ENCODE peak calls at places on chromosomes 6 and 20, in five cellular contexts. S, K, I, H and J are unnamed samples.

GRCh38 chr6:155530219-155530834 is 74.7 kb upstream of the NOX3 start:
- DNase-seq in S (no peak), K (peak; percentile 65), I (peak; percentile 82), H (peak; percentile 67), J (peak; percentile 59)

GRCh38 chr6:98845201-98846020 is 11.0 kb downstream of the POU3F2 start:
- DNase-seq in S (peak; percentile 50), K (peak; percentile 80), I (peak; percentile 87), H (peak; percentile 83), J (peak; percentile 82)

GRCh38 chr20:16020971-16021370 is 552.3 kb downstream of the KIF16B start:
- DNase-seq in S (no peak), K (peak; percentile 62), I (peak; percentile 45), H (peak; percentile 2), J (peak; percentile 16)

GRCh38 chr6:37033819-37034790 is 28.6 kb downstream of the FGD2 start:
- DNase-seq in S (no peak), K (no peak), I (no peak), H (no peak), J (no peak)

GRCh38 chr6:154653853-154654252 is 79.4 kb upstream of the SCAF8 start:
- DNase-seq in S (no peak), K (peak; percentile 89), I (peak; percentile 92), H (peak; percentile 58), J (peak; percentile 80)

GRCh38 chr20:57685134-57685851 is 24.5 kb downstream of the PMEPA1 start:
- DNase-seq in S (no peak), K (no peak), I (no peak), H (no peak), J (no peak)

GRCh38 chr20:21615617-21616080 is 89.8 kb upstream of the PAX1 start:
- DNase-seq in S (no peak), K (peak; percentile 48), I (peak; percentile 52), H (peak; percentile 22), J (peak; percentile 12)

GRCh38 chr20:23142162-23143050 is 56.3 kb upstream of the CD93 start:
- DNase-seq in S (no peak), K (no peak), I (no peak), H (no peak), J (no peak)

GRCh38 chr6:31892821-31893220 is 4.7 kb downstream of the EHMT2 start:
- DNase-seq in S (no peak), K (no peak), I (no peak), H (no peak), J (no peak)

GRCh38 chr20:51529027-51529749 is 13.3 kb downstream of the NFATC2 start:
- DNase-seq in S (no peak), K (peak; percentile 59), I (peak; percentile 76), H (peak; percentile 60), J (peak; percentile 62)

GRCh38 chr6:4287811-4288244 is 152.5 kb upstream of the ECI2 start:
- DNase-seq in S (no peak), K (no peak), I (no peak), H (no peak), J (no peak)

GRCh38 chr6:78599526-78599925 is 267.8 kb upstream of the IRAK1BP1 start:
- DNase-seq in S (no peak), K (no peak), I (no peak), H (no peak), J (no peak)

GRCh38 chr20:36467076-36467999 is 74.0 kb upstream of the MYL9 start:
- DNase-seq in S (no peak), K (no peak), I (peak; percentile 56), H (peak; percentile 42), J (no peak)

GRCh38 chr6:87029711-87030314 is 65.1 kb downstream of the CGA start:
- DNase-seq in S (peak; percentile 26), K (peak; percentile 49), I (peak; percentile 85), H (peak; percentile 77), J (peak; percentile 65)
- TF ChIP-seq CTCF in S (peak; percentile 68), K (peak; percentile 56), I (peak; percentile 66), H (peak; percentile 64), J (peak; percentile 61)

DNA sequence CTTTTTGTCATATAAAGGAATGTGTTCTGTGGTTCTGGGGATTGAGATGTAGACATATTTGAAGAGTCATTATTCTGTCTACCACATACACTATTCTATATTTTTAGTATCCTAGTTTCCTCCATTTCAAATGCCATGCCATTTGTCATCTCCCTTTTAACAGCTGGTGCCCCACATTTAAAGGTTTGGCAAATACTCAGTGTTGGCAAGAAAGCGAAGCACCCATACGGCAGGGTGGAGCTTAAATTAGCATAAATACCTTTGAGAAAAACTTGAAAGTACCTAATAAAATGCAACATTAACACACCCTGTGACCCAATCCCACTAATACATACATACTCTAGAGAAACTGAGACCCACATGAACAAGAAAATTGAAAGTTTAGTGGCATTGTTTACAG is 31.7 kb downstream of the PAK5 start:
- DNase-seq in S (no peak), K (no peak), I (no peak), H (no peak), J (no peak)
- H3K4me3 ChIP-seq in S (no peak overlapping the region), K (no peak overlapping the region), I (no peak overlapping the region), H (no peak overlapping the region), J (no peak overlapping the region)

DNA sequence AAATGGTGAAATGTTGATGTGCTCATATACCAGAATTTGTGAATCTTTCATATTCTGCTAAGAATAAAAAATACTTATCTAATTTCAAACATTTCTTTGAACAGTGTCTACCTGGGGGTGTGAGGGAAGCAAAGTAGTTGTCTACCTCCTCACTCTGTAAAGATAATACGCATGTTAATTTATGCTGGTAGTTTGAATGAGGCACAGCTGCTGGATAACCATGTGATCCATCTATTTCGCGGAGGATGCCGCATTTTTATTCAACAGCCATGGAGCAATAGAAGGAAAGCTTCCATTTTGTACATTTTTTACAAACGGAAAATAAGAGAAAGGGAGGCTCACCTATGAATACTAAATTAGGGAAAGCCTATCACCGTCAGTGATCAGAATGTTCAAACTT is 451.6 kb downstream of the NKAIN2 start:
- DNase-seq in S (no peak), K (no peak), I (no peak), H (no peak), J (no peak)
- TF ChIP-seq CTCF in S (no peak), K (no peak), I (no peak), H (no peak), J (no peak)

GRCh38 chr6:53239526-53239925 is 90.9 kb upstream of the GCM1 start:
- DNase-seq in S (no peak), K (no peak), I (no peak), H (no peak), J (no peak)
- H3K4me3 ChIP-seq in S (no peak overlapping the region), K (no peak overlapping the region), I (no peak overlapping the region), H (no peak overlapping the region), J (no peak overlapping the region)

GRCh38 chr20:62621251-62622110 is 20.8 kb upstream of the SLCO4A1 start:
- DNase-seq in S (no peak), K (no peak), I (no peak), H (no peak), J (peak; percentile 40)
- TF ChIP-seq CTCF in S (no peak), K (no peak), I (no peak), H (no peak), J (no peak)

GRCh38 chr6:109370792-109371191 is 11.5 kb downstream of the CD164 start:
- DNase-seq in S (no peak), K (no peak), I (no peak), H (no peak), J (no peak)
- H3K4me3 ChIP-seq in S (no peak overlapping the region), K (no peak overlapping the region), I (no peak overlapping the region), H (no peak overlapping the region), J (no peak overlapping the region)

DNA sequence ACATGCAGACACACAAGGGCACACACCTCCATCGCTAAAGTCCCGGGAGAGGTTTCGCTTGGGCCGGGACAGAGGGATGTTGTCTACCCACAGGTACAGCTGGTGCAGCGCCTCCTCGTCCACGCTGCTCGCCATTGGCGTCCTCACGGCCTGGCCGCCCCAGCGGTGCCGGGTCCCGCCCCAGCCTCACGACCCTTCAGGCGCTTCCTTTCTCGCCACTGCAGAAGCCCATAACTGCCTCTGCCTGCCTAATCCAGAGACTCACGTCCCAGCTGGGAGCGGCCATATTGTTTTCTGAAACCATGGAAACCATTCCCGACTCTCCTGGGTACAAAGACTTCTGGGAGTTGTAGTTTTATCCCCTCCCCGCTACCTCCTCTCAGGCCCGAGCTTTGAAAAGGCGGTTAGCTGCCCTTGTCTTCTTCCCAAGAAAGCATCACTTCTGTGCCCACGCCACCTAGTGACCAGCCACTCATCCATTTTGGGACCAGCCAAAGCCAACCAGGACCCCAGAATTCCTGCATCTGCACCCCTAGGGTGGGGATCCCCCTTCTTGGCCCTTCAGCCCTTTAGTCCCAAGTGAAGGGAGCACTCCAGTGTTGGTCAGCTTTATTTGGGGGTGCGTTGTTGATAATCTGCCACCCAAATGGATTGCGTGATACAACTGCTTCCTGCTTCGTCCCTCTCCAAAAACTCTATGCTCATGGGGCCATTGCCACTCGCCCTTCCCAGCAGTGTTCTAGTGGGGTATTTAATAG is at the start of gene SPEF1:
- DNase-seq in S (peak; percentile 71), K (peak; percentile 90), I (peak; percentile 91), H (peak; percentile 92), J (peak; percentile 94)
- TF ChIP-seq CTCF in S (peak; percentile 50), K (peak; percentile 69), I (peak; percentile 54), H (peak; percentile 50), J (peak; percentile 52)